ENCODE peak calls at places on chromosomes 1 and 21, in six cellular contexts. Z, E, H, P, Q and D are unnamed samples.

GRCh38 chr1:6948416-6948815 is 163.2 kb downstream of the CAMTA1 start:
- DNase-seq in Z (no peak), E (no peak), H (no peak), P (no peak), Q (no peak), D (no peak)

GRCh38 chr1:85328713-85329376 is 52.4 kb upstream of the BCL10 start:
- DNase-seq in Z (peak), E (peak), H (no peak), P (peak), Q (peak), D (peak)

GRCh38 chr1:222996307-222996983 is 146.6 kb downstream of the TLR5 start:
- DNase-seq in Z (no peak), E (no peak), H (no peak), P (no peak), Q (no peak), D (no peak)

GRCh38 chr21:32698971-32699693 is 28.7 kb downstream of the SYNJ1 start:
- DNase-seq in Z (peak), E (no peak), H (no peak), P (peak), Q (peak), D (no peak)

GRCh38 chr1:29332204-29332603 is 95.9 kb downstream of the PTPRU start:
- DNase-seq in Z (peak), E (peak), H (peak), P (peak), Q (peak), D (peak)

GRCh38 chr1:22121421-22121911 is 21.4 kb downstream of the WNT4 start:
- DNase-seq in Z (no peak), E (no peak), H (no peak), P (peak), Q (no peak), D (no peak)

GRCh38 chr1:40133122-40133665 is 28.0 kb upstream of the RLF start:
- DNase-seq in Z (peak), E (no peak), H (no peak), P (no peak), Q (peak), D (no peak)

GRCh38 chr21:27572681-27573080 is 605.8 kb upstream of the ADAMTS5 start:
- DNase-seq in Z (peak), E (peak), H (no peak), P (peak), Q (peak), D (no peak)

GRCh38 chr1:31669433-31669785 is 24.7 kb upstream of the PEF1 start:
- DNase-seq in Z (no peak), E (no peak), H (no peak), P (no peak), Q (no peak), D (no peak)

GRCh38 chr1:155864393-155864792 is 5.0 kb downstream of the SYT11 start:
- DNase-seq in Z (peak), E (peak), H (no peak), P (no peak), Q (no peak), D (no peak)

GRCh38 chr21:41241341-41241740 is 73.4 kb downstream of the BACE2 start:
- DNase-seq in Z (no peak), E (no peak), H (no peak), P (no peak), Q (no peak), D (no peak)

GRCh38 chr1:42322577-42322976 is 12.5 kb downstream of the FOXJ3 start:
- DNase-seq in Z (peak), E (peak), H (no peak), P (no peak), Q (no peak), D (no peak)

GRCh38 chr1:2463396-2463795 is 12.7 kb upstream of the PLCH2 start:
- DNase-seq in Z (peak), E (no peak), H (no peak), P (no peak), Q (no peak), D (no peak)

GRCh38 chr1:17436380-17437174 is 2.9 kb downstream of the RCC2 start:
- DNase-seq in Z (no peak), E (peak), H (no peak), P (no peak), Q (peak), D (no peak)
- H3K4me3 ChIP-seq in Z (peak), E (peak), H (peak), P (peak), Q (no peak), D (peak)

GRCh38 chr21:45320261-45320990 is 32.7 kb upstream of the POFUT2 start:
- DNase-seq in Z (no peak), E (no peak), H (peak), P (no peak), Q (no peak), D (no peak)
- H3K18ac ChIP-seq in Z (no peak), E (peak), H (no peak), P (no peak), Q (peak), D (peak)

DNA sequence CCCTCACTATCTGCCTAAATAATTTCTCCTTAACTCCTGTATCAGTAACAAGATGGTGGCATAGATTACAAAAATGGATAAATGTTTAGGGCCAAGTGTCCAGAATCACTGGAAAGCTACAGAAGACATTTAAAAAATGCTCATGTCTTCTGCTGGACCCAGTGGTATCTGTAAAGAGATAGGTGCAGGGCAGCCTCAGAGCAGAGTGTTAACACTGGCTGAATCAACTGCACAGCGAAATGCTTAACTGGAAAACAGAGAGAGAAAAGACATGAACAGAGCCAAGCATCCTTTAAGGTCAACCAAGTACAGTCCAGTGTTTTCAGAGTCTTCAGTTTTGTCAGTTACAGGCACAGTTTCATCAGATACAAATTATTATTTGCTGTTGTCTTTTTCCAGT is 419.3 kb downstream of the ZP4 start:
- DNase-seq in Z (no peak), E (no peak), H (no peak), P (no peak), Q (no peak), D (no peak)
- H3K4me3 ChIP-seq in Z (no peak), E (no peak), H (no peak), P (no peak), Q (no peak), D (no peak)

DNA sequence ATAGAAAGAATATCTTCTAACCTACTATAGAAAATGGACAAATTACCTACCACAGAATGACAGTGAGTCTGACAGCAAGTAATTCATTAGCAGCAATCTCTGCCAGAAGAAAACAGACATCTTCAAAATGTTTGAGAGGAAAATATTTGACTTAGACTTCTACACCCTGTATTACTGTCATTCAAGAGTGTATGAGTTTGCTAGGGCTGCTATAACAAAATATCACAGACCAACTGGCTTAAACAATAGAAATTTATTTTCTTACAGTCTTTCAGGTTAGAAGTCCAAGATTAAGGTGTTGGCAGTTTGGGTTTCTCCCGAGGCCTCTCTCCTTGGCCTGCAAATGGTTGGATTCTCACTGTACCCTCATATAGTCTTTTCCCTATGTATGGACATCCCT is 52.9 kb upstream of the FGGY start:
- DNase-seq in Z (no peak), E (no peak), H (no peak), P (no peak), Q (no peak), D (no peak)
- H3K18ac ChIP-seq in Z (no peak), E (no peak), H (no peak), P (no peak), Q (no peak), D (no peak)

GRCh38 chr1:46113948-46114347 is 18.5 kb downstream of the PIK3R3 start:
- DNase-seq in Z (no peak), E (no peak), H (no peak), P (no peak), Q (peak), D (no peak)

GRCh38 chr1:46114925-46115603 is 17.4 kb downstream of the PIK3R3 start:
- DNase-seq in Z (no peak), E (no peak), H (no peak), P (no peak), Q (no peak), D (no peak)

GRCh38 chr1:46112108-46112507 is 20.3 kb downstream of the PIK3R3 start:
- DNase-seq in Z (no peak), E (no peak), H (no peak), P (no peak), Q (no peak), D (no peak)

DNA sequence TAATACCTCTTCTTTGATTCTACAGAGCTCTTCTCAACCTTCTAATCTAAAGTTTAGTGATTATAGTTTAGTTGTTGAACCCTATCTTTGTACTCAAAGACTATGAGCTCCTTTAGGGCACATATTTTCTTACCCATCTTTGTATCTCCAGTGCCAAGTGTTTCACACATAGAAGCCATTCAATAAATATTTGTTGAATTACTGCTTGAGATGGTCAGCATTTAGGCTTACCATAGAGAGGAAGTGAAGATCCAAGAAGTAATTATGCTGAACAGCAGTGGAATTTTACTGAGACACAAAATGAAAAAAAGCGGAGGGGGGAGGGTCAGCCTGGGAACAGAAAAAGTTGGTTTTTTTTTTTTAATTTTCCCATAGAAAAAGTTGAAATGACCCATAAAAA is 21.9 kb downstream of the PIK3R3 start:
- DNase-seq in Z (no peak), E (peak), H (no peak), P (no peak), Q (no peak), D (no peak)
- H3K4me3 ChIP-seq in Z (no peak), E (no peak), H (no peak), P (no peak), Q (no peak), D (no peak)